ENCODE peak calls at places on chromosomes 16 and 17, in seven cellular contexts. O, B, M, N, T, Y and P are unnamed samples.

GRCh38 chr17:81593105-81593871 is 41.1 kb upstream of the FAAP100 start:
- DNase-seq in O (no peak), B (no peak), M (no peak), N (no peak), T (no peak), Y (no peak), P (no peak)

GRCh38 chr17:38720941-38721340 is 9.2 kb upstream of the CISD3 start:
- DNase-seq in O (no peak), B (no peak), M (no peak), N (no peak), T (no peak), Y (no peak), P (no peak)

GRCh38 chr17:50689251-50689650 is 18.5 kb downstream of the ANKRD40 start:
- DNase-seq in O (no peak), B (no peak), M (no peak), N (no peak), T (no peak), Y (no peak), P (no peak)

GRCh38 chr16:14394834-14395233 is 235.2 kb downstream of the PARN start:
- DNase-seq in O (no peak), B (no peak), M (no peak), N (no peak), T (no peak), Y (no peak), P (no peak)

GRCh38 chr16:51245306-51245705 is 94.2 kb upstream of the SALL1 start:
- DNase-seq in O (no peak), B (no peak), M (no peak), N (no peak), T (no peak), Y (no peak), P (no peak)

GRCh38 chr17:50634915-50635719 is 436 bp downstream of the ABCC3 start:
- DNase-seq in O (no peak), B (no peak), M (peak), N (no peak), T (no peak), Y (no peak), P (no peak)

GRCh38 chr17:31535581-31535981 is 144.1 kb downstream of the RAB11FIP4 start:
- DNase-seq in O (no peak), B (peak), M (no peak), N (peak), T (no peak), Y (no peak), P (peak)

GRCh38 chr16:82999711-83000110 is 372.9 kb downstream of the CDH13 start:
- DNase-seq in O (no peak), B (no peak), M (no peak), N (no peak), T (no peak), Y (no peak), P (no peak)

GRCh38 chr17:3385869-3386816 is at the start of gene OR3A2:
- DNase-seq in O (no peak), B (no peak), M (no peak), N (no peak), T (no peak), Y (no peak), P (no peak)

GRCh38 chr17:73397278-73397826 is 85.6 kb upstream of the CDC42EP4 start:
- DNase-seq in O (no peak), B (no peak), M (no peak), N (no peak), T (no peak), Y (no peak), P (no peak)

GRCh38 chr16:84368327-84368996 is at the start of gene ATP2C2:
- DNase-seq in O (no peak), B (no peak), M (peak), N (no peak), T (peak), Y (no peak), P (no peak)

GRCh38 chr17:28396635-28397239 is 9.3 kb downstream of the SLC46A1 start:
- DNase-seq in O (no peak), B (no peak), M (no peak), N (no peak), T (no peak), Y (no peak), P (no peak)

GRCh38 chr16:50478773-50479149 is 69.4 kb upstream of the NKD1 start:
- DNase-seq in O (peak), B (no peak), M (no peak), N (no peak), T (no peak), Y (no peak), P (no peak)

GRCh38 chr16:11384956-11385586 is 39.8 kb downstream of the RMI2 start:
- DNase-seq in O (no peak), B (no peak), M (no peak), N (no peak), T (no peak), Y (no peak), P (no peak)

GRCh38 chr16:27237229-27238015 is 31.1 kb downstream of the NSMCE1 start:
- DNase-seq in O (peak), B (peak), M (peak), N (no peak), T (no peak), Y (no peak), P (no peak)

GRCh38 chr17:44655983-44656700 is at the start of gene MEIOC:
- DNase-seq in O (no peak), B (no peak), M (peak), N (peak), T (peak), Y (no peak), P (peak)

GRCh38 chr16:75229172-75230031 is 10.6 kb downstream of the CTRB1 start:
- DNase-seq in O (no peak), B (no peak), M (no peak), N (no peak), T (no peak), Y (no peak), P (no peak)

GRCh38 chr17:39955726-39956225 is 7.0 kb upstream of the GSDMA start:
- DNase-seq in O (no peak), B (no peak), M (no peak), N (no peak), T (no peak), Y (no peak), P (no peak)

GRCh38 chr16:13864689-13865088 is 55.3 kb upstream of the ERCC4 start:
- DNase-seq in O (no peak), B (no peak), M (no peak), N (no peak), T (no peak), Y (no peak), P (no peak)

GRCh38 chr17:39096435-39097158 is 54.8 kb downstream of the PLXDC1 start:
- DNase-seq in O (no peak), B (no peak), M (no peak), N (no peak), T (no peak), Y (no peak), P (no peak)

GRCh38 chr17:38724337-38724988 is 5.7 kb upstream of the CISD3 start:
- DNase-seq in O (no peak), B (no peak), M (peak), N (no peak), T (no peak), Y (no peak), P (no peak)

GRCh38 chr16:49395021-49395420 is 21.4 kb downstream of the C16orf78 start:
- DNase-seq in O (no peak), B (no peak), M (no peak), N (no peak), T (no peak), Y (no peak), P (no peak)

GRCh38 chr17:44774271-44775135 is 15.7 kb downstream of the ADAM11 start:
- DNase-seq in O (peak), B (no peak), M (peak), N (peak), T (peak), Y (peak), P (peak)

GRCh38 chr16:67825906-67826305 is 16.2 kb upstream of the THAP11 start:
- DNase-seq in O (no peak), B (no peak), M (no peak), N (no peak), T (no peak), Y (no peak), P (no peak)

GRCh38 chr17:78147315-78147998 is 1.3 kb downstream of the C17orf99 start:
- DNase-seq in O (no peak), B (peak), M (no peak), N (no peak), T (no peak), Y (no peak), P (no peak)

GRCh38 chr17:32484041-32484461 is 2.7 kb upstream of the CDK5R1 start:
- DNase-seq in O (no peak), B (no peak), M (peak), N (no peak), T (no peak), Y (no peak), P (no peak)

GRCh38 chr16:66622863-66623262 is 18.4 kb downstream of the CMTM3 start:
- DNase-seq in O (peak), B (no peak), M (no peak), N (no peak), T (no peak), Y (no peak), P (no peak)

GRCh38 chr17:20189322-20189721 is 180.2 kb downstream of the SPECC1 start:
- DNase-seq in O (peak), B (no peak), M (no peak), N (no peak), T (no peak), Y (no peak), P (no peak)

GRCh38 chr17:27345141-27345904 is 51.4 kb downstream of the WSB1 start:
- DNase-seq in O (peak), B (no peak), M (no peak), N (no peak), T (peak), Y (no peak), P (no peak)

GRCh38 chr17:39166437-39167335 is 725 bp upstream of the ARL5C start:
- DNase-seq in O (no peak), B (no peak), M (no peak), N (no peak), T (no peak), Y (no peak), P (no peak)

GRCh38 chr16:11310997-11311561 is 29.9 kb upstream of the PRM1 start:
- DNase-seq in O (no peak), B (peak), M (no peak), N (no peak), T (no peak), Y (no peak), P (no peak)

GRCh38 chr16:81599034-81599744 is 154.6 kb downstream of the CMIP start:
- DNase-seq in O (no peak), B (no peak), M (no peak), N (no peak), T (no peak), Y (peak), P (no peak)

DNA sequence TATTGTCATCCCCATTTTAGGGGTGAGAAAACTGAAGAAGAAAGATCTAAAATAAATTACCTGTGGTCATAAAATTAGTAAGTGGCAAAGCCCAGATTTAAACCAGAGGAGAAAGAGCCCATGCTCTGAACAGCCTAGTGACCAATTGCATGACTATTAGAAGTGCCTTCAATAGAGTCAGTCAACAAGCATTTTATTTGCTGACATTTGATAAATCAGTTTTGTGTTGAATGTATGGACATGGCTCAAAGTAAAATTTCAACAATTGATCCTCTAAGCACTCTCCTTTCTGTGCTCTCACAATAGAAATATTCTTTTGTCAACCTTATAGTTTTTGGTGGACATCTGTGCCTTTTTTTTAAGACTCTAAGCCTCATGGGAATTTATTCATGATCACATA is 572.9 kb upstream of the SOX9 start:
- DNase-seq in O (no peak), B (no peak), M (no peak), N (no peak), T (no peak), Y (no peak), P (no peak)
- TF ChIP-seq TAF1 in O (no peak), B (no peak), M (no peak), N (no peak), T (no peak), Y (no peak), P (no peak)

GRCh38 chr17:36016555-36016954 is 1.2 kb downstream of the CCL23 start:
- DNase-seq in O (no peak), B (no peak), M (no peak), N (no peak), T (no peak), Y (no peak), P (no peak)
- TF ChIP-seq TAF1 in O (no peak), B (no peak), M (no peak), N (no peak), T (no peak), Y (no peak), P (no peak)

GRCh38 chr17:72264682-72265405 is 144.0 kb downstream of the SOX9 start:
- DNase-seq in O (no peak), B (peak), M (no peak), N (no peak), T (no peak), Y (no peak), P (no peak)

GRCh38 chr17:72258711-72259110 is 137.9 kb downstream of the SOX9 start:
- DNase-seq in O (no peak), B (no peak), M (no peak), N (no peak), T (no peak), Y (no peak), P (no peak)

GRCh38 chr17:72262748-72263147 is 141.9 kb downstream of the SOX9 start:
- DNase-seq in O (no peak), B (no peak), M (no peak), N (no peak), T (no peak), Y (no peak), P (no peak)

GRCh38 chr17:72255481-72255880 is 134.7 kb downstream of the SOX9 start:
- DNase-seq in O (no peak), B (no peak), M (no peak), N (no peak), T (no peak), Y (no peak), P (no peak)

DNA sequence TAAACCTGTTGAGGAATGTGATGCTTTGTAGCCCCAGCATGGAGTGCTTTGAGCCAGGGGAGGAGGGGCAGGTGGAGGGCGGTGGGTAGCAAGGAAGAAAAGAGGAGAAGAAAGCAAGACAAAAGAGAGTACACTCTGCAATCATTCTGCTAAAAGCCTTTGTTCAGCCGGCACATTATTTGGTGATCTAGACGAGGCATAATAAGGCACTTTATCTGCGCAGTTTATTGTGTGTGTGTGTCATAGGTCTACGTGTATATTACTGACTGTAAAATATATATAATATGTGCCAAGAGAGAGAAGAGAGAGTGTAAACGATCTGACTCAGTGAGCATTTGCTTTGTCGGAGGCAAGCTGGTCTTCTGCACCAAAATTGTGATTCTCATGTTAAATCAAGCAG is 139.2 kb downstream of the SOX9 start:
- DNase-seq in O (no peak), B (no peak), M (no peak), N (no peak), T (no peak), Y (no peak), P (no peak)
- TF ChIP-seq TAF1 in O (no peak), B (no peak), M (no peak), N (no peak), T (no peak), Y (no peak), P (no peak)

DNA sequence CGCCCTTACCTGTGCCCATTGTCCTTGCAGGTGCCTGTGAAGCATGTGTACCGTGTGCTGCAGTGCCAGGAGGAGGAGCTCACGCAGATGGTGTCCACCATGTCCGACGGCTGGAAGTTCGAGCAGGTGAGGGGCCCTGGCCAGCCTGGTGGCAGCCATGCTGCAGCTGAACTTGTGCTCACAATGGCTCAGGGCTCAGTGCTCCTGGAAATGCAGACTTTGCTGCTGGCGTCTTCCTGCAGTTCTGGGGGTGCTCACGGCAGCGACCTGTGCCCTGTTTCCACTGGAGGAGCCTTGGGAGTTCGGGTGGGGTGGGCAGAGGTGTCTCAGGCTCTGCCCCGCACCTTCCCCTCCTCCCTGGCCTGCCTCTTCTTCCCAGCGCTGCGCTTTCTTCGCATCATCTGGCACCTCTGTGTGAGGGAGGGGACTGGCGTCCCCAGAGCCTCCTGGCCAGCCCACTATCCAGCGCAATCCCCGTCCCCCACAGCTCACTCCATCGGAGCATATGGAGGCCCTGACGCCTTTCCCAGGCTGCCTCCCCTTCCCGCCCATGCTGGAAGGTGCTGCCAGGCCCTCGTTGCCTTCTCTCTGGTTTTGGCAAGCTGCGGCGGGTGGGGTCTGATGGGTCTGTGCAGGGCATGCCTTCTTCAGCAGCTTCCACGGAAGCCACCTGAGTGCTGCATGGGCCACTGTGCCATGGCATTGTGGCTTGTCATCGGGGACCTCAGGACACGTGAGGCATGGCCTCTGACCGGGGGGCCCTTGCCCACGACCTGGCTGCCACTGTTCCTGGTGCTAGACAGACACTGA is 17.7 kb downstream of the KCTD5 start:
- DNase-seq in O (no peak), B (no peak), M (no peak), N (no peak), T (no peak), Y (no peak), P (no peak)
- TF ChIP-seq TAF1 in O (no peak), B (no peak), M (no peak), N (no peak), T (no peak), Y (no peak), P (no peak)

GRCh38 chr16:3548859-3549258 is 28.3 kb downstream of the NLRC3 start:
- DNase-seq in O (no peak), B (no peak), M (no peak), N (no peak), T (no peak), Y (no peak), P (no peak)

GRCh38 chr16:3554351-3554928 is 22.8 kb downstream of the NLRC3 start:
- DNase-seq in O (no peak), B (no peak), M (no peak), N (no peak), T (no peak), Y (no peak), P (no peak)

GRCh38 chr16:3550851-3551847 is 26.1 kb downstream of the NLRC3 start:
- DNase-seq in O (no peak), B (no peak), M (no peak), N (no peak), T (no peak), Y (no peak), P (no peak)

GRCh38 chr16:3549906-3550305 is 27.3 kb downstream of the NLRC3 start:
- DNase-seq in O (no peak), B (no peak), M (no peak), N (no peak), T (no peak), Y (no peak), P (no peak)

DNA sequence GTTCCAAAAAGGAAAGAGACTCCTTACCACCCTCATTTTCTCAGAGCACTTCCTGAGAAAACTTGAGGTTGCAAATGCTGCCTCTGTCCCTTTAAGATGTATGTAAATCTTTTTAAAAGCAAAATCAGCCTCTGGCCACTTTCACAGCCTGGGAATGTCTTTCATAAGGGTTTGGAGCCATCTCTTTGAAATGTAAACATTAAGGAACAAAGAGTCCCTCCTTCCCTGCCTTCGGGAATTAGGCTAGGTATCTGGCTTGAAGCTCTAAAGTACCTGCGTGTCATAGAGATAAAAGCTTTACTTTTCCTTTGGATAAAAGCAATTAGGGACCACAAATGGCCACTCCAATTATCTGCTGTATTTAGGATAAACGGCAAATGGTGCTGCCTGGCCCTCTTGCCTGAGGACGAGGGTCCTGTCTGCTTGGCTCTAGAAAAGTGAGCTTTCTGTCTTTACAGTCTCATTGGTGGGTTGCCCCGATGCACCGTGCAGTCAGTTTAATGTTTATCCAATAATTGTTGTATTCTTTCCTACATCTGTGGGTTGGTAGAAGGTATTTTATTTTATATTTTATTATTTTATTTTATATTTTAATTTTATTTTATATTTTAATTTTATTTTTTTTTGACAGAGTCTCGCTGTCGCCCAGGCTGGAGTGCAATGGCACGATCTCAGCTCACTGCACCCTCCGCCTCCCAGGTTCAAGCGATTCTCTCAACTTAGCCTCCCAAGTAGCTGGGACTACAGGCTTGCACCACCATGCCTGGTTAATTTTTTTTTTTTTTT is 23.9 kb downstream of the NLRC3 start:
- DNase-seq in O (no peak), B (no peak), M (no peak), N (no peak), T (no peak), Y (peak), P (no peak)
- TF ChIP-seq TAF1 in O (no peak), B (no peak), M (no peak), N (no peak), T (no peak), Y (no peak), P (no peak)